ENCODE peak calls at places on chromosomes 1 and 21, in eight cellular contexts. P is HCT116; I is GM20000; L is WTC11; X is sigmoid colon; Y is CD8-positive, alpha-beta T cell; E is AG09309; A is mesothelial cell of epicardium. J is an unnamed sample.
A peak's percentile ranks its signal among the peaks of the same experiment; 100 is the strongest.

GRCh38 chr1:20484526-20485462 is 1.2 kb downstream of the CAMK2N1 start:
- DNase-seq in P (no peak), I (no peak), L (no peak), X (peak; percentile 71), Y (no peak), E (no peak), A (peak; percentile 51), J (no peak)

GRCh38 chr1:221521686-221522085 is 220.2 kb downstream of the DUSP10 start:
- DNase-seq in P (no peak), I (no peak), L (no peak), X (no peak), Y (no peak), E (no peak), A (no peak), J (no peak)

GRCh38 chr21:18041012-18041411 is 203.6 kb upstream of the CHODL start:
- DNase-seq in P (no peak), I (peak; percentile 1), L (peak; percentile 15), X (no peak), Y (no peak), E (no peak), A (no peak), J (no peak)

GRCh38 chr21:40049031-40049958 is 182.1 kb downstream of the PCP4 start:
- DNase-seq in P (no peak), I (no peak), L (no peak), X (peak; percentile 83), Y (no peak), E (no peak), A (no peak), J (no peak)

GRCh38 chr1:158185770-158186705 is 5.3 kb downstream of the CD1D start:
- DNase-seq in P (no peak), I (no peak), L (no peak), X (no peak), Y (no peak), E (no peak), A (no peak), J (no peak)

GRCh38 chr1:243267346-243268283 is 11.8 kb downstream of the SDCCAG8 start:
- DNase-seq in P (no peak), I (no peak), L (no peak), X (no peak), Y (no peak), E (no peak), A (no peak), J (no peak)

GRCh38 chr1:24898152-24898908 is 31.7 kb downstream of the RUNX3 start:
- DNase-seq in P (peak; percentile 10), I (peak; percentile 83), L (peak; percentile 79), X (no peak), Y (peak; percentile 57), E (no peak), A (peak; percentile 67), J (peak; percentile 25)

GRCh38 chr1:90317628-90318027 is 322.7 kb downstream of the ZNF326 start:
- DNase-seq in P (no peak), I (no peak), L (no peak), X (no peak), Y (no peak), E (no peak), A (no peak), J (no peak)

GRCh38 chr1:165581926-165582325 is 38.1 kb downstream of the LRRC52 start:
- DNase-seq in P (no peak), I (no peak), L (no peak), X (no peak), Y (no peak), E (no peak), A (no peak), J (no peak)

GRCh38 chr1:145707183-145707867 is at the start of gene PDZK1:
- DNase-seq in P (no peak), I (no peak), L (peak; percentile 19), X (no peak), Y (no peak), E (no peak), A (no peak), J (no peak)

GRCh38 chr1:93749894-93750301 is 68.3 kb upstream of the BCAR3 start:
- DNase-seq in P (peak; percentile 18), I (peak; percentile 32), L (peak; percentile 41), X (no peak), Y (no peak), E (no peak), A (no peak), J (no peak)

GRCh38 chr21:19237603-19238002 is 834.0 kb upstream of the TMPRSS15 start:
- DNase-seq in P (no peak), I (no peak), L (no peak), X (no peak), Y (no peak), E (no peak), A (no peak), J (no peak)

GRCh38 chr21:34544032-34544496 is 32.1 kb upstream of the KCNE1 start:
- DNase-seq in P (peak; percentile 80), I (peak; percentile 22), L (peak; percentile 66), X (no peak), Y (peak; percentile 34), E (no peak), A (no peak), J (peak; percentile 63)

GRCh38 chr21:37974081-37974480 is 57.8 kb upstream of the KCNJ6 start:
- DNase-seq in P (no peak), I (no peak), L (no peak), X (no peak), Y (no peak), E (no peak), A (no peak), J (no peak)

GRCh38 chr1:229408458-229409037 is 25.3 kb downstream of the ACTA1 start:
- DNase-seq in P (no peak), I (no peak), L (no peak), X (no peak), Y (no peak), E (no peak), A (no peak), J (no peak)

GRCh38 chr1:176575991-176576390 is 113.0 kb downstream of the PAPPA2 start:
- DNase-seq in P (no peak), I (no peak), L (no peak), X (no peak), Y (no peak), E (no peak), A (no peak), J (no peak)

GRCh38 chr1:100164226-100164625 is 13.8 kb downstream of the LRRC39 start:
- DNase-seq in P (no peak), I (no peak), L (no peak), X (no peak), Y (no peak), E (peak; percentile 57), A (no peak), J (no peak)

GRCh38 chr1:112790920-112791722 is 76.0 kb upstream of the PPM1J start:
- DNase-seq in P (no peak), I (no peak), L (no peak), X (no peak), Y (no peak), E (no peak), A (no peak), J (no peak)

GRCh38 chr1:239914827-239915231 is 176.9 kb upstream of the FMN2 start:
- DNase-seq in P (no peak), I (no peak), L (no peak), X (no peak), Y (no peak), E (peak; percentile 92), A (no peak), J (no peak)

GRCh38 chr1:230849451-230850194 is 18.7 kb downstream of the C1orf198 start:
- DNase-seq in P (no peak), I (no peak), L (no peak), X (peak; percentile 84), Y (no peak), E (peak; percentile 85), A (no peak), J (no peak)

GRCh38 chr1:114024049-114024448 is 44.8 kb downstream of the OLFML3 start:
- DNase-seq in P (no peak), I (no peak), L (peak; percentile 36), X (no peak), Y (no peak), E (no peak), A (no peak), J (no peak)

GRCh38 chr1:98336472-98337118 is 324.9 kb upstream of the SNX7 start:
- DNase-seq in P (no peak), I (no peak), L (no peak), X (no peak), Y (no peak), E (no peak), A (no peak), J (no peak)

GRCh38 chr1:151893176-151893924 is 16.0 kb downstream of the THEM4 start:
- DNase-seq in P (no peak), I (no peak), L (no peak), X (no peak), Y (no peak), E (no peak), A (no peak), J (no peak)

GRCh38 chr1:154851392-154852177 is 18.5 kb downstream of the KCNN3 start:
- DNase-seq in P (peak; percentile 7), I (no peak), L (peak; percentile 58), X (peak; percentile 87), Y (no peak), E (no peak), A (no peak), J (no peak)

DNA sequence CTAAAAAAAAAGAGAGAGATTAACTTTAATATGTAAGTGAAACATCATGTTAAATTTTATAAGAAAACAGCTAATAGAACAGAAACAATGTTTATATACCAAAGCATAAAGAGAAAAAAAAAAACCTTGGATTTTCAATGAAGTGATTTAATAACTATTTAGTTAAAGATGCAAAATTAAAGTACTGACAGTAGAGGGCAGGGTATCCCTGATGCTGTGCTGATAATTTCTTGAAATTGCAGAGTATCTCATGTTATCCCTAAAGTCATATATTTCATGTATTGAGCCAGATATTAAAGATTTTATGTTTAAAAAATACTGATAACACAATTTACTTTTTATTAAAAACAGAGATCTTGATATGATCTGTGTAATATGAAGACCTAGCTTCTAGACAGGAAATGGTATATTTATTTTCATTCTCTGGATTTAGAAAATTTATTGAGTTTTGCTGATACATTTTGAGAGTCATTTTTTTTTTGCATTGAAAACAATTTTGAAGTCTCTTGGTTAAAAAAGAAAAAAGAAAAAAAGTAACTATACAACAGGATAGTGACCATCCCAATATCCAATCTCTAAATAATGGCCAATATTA is 273.2 kb downstream of the USP25 start:
- DNase-seq in P (no peak), I (no peak), L (no peak), X (no peak), Y (no peak), E (peak; percentile 10), A (no peak), J (no peak)
- TF ChIP-seq CTCF in P (peak; percentile 20), I (no peak), L (no peak), X (no peak), Y (no peak), E (peak; percentile 52), A (peak; percentile 42), J (no peak)

GRCh38 chr1:36859926-36860325 is 174.4 kb downstream of the GRIK3 start:
- DNase-seq in P (no peak), I (no peak), L (no peak), X (no peak), Y (no peak), E (no peak), A (no peak), J (no peak)
- TF ChIP-seq CTCF in P (no peak), I (no peak), L (no peak), X (no peak), Y (no peak), E (no peak), A (no peak), J (no peak)

GRCh38 chr1:42334240-42335049 is 590 bp downstream of the FOXJ3 start:
- DNase-seq in P (peak; percentile 31), I (peak; percentile 59), L (peak; percentile 60), X (peak; percentile 78), Y (peak; percentile 29), E (no peak), A (no peak), J (no peak)
- TF ChIP-seq CTCF in P (no peak), I (no peak), L (no peak), X (no peak), Y (peak; percentile 20), E (no peak), A (no peak), J (no peak)

GRCh38 chr1:917466-918091 is 6.1 kb upstream of the SAMD11 start:
- DNase-seq in P (no peak), I (no peak), L (no peak), X (no peak), Y (no peak), E (no peak), A (peak; percentile 42), J (no peak)
- TF ChIP-seq CTCF in P (no peak), I (no peak), L (no peak), X (no peak), Y (no peak), E (no peak), A (no peak), J (no peak)

J was measured in omental fat pad.